ENCODE peak calls at places on chromosome 11, in four cellular contexts. R is psoas muscle, Q is K562, E is PC-3. A is an unnamed sample.
A peak's percentile ranks its signal among the peaks of the same experiment; 100 is the strongest.

GRCh38 chr11:122920579-122920978 is 38.0 kb downstream of the JHY start:
- DNase-seq in R (no peak), Q (no peak), E (no peak), A (no peak)

GRCh38 chr11:95228081-95228859 is 2.7 kb downstream of the SESN3 start:
- DNase-seq in R (no peak), Q (no peak), E (peak; percentile 29), A (no peak)

GRCh38 chr11:59551651-59552521 is 40.5 kb downstream of the OR4D9 start:
- DNase-seq in R (no peak), Q (peak; percentile 47), E (peak; percentile 82), A (no peak)

GRCh38 chr11:2462986-2463765 is 18.4 kb downstream of the KCNQ1 start:
- DNase-seq in R (no peak), Q (no peak), E (peak; percentile 17), A (peak; percentile 98)

GRCh38 chr11:104830080-104830479 is 68.2 kb downstream of the CASP12 start:
- DNase-seq in R (no peak), Q (no peak), E (peak; percentile 85), A (no peak)

GRCh38 chr11:118797510-118797909 is 6.5 kb upstream of the DDX6 start:
- DNase-seq in R (no peak), Q (no peak), E (no peak), A (no peak)

GRCh38 chr11:64726211-64726641 is 3.2 kb upstream of the NRXN2 start:
- DNase-seq in R (no peak), Q (no peak), E (no peak), A (no peak)

GRCh38 chr11:36499325-36499724 is 10.7 kb downstream of the TRAF6 start:
- DNase-seq in R (no peak), Q (no peak), E (no peak), A (no peak)

GRCh38 chr11:118641463-118642019 is 34.1 kb downstream of the PHLDB1 start:
- DNase-seq in R (no peak), Q (no peak), E (peak; percentile 57), A (peak; percentile 97)

GRCh38 chr11:71977743-71978418 is 20.8 kb upstream of the IL18BP start:
- DNase-seq in R (no peak), Q (peak; percentile 37), E (peak; percentile 81), A (peak; percentile 61)

DNA sequence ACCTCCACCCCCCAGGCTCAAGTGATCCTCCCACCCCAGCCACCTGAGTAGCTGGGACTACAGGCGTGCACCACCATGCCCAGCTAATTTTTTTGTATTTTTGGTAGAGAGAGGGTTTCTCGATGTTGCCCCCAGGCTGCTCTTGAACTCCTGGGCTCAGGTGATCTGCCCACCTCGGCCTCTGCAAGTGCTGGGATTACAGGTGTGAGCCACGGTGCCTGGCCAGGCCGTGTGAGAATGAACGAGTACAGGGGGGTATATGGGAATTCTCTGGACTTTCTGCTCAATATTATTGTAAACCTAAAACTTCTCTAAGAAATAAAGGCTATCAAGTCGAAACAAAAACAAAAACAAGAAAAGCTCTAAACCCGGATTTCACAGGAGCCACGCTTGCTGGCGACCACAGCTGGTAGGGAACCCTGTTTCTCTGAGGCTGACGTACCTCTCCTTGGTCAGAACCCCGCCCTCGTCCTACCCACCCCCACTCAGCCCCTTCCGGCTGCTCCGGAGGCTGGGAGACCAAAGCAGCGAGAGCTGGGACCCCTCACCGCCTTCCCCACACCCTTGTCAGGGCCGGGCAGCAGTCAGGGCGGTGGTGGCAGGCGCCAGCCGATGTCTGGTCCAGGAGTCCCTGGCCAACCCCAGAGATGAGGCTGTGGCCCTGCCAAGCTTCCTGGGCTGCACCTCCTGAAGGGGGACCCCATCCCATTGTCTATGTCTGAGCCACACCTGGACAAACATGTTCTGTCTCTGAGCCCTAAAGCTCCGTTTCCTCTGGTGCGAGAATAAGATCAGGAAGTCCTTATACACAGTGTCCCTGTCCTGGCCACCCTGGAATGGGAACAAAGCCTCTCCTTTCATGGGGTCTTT is 52.1 kb downstream of the LINC01488 start:
- DNase-seq in R (no peak), Q (no peak), E (no peak), A (no peak)
- TF ChIP-seq CTCF in R (no peak), Q (no peak), E (no peak), A (no peak)

DNA sequence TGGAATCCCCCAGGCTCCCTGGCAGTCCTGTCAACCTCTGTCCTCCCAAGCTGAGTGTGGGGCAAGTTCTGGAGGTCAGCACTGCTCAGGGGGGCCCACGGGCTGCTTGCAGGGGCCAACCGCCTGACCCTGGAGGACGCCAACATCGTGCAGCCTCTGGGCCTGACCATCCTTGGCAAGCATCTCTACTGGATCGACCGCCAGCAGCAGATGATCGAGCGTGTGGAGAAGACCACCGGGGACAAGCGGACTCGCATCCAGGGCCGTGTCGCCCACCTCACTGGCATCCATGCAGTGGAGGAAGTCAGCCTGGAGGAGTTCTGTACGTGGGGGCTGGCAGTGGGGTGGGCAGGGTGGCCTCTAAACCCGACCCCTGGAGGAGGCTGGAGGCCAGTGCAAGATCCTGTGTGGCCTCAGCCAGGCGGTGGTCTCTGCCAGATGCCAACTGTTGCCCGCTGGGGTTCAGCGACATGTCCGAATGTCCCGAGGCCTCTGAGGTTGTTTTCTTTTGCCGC is 34.6 kb upstream of the PPP6R3 start:
- DNase-seq in R (no peak), Q (no peak), E (no peak), A (no peak)
- H3K36me3 ChIP-seq in R (peaks cover 64% of the 10 kb centered on the region), Q (peaks cover 67% of the 10 kb centered on the region), E (peaks cover 41% of the 10 kb centered on the region), A (peaks cover 44% of the 10 kb centered on the region)

GRCh38 chr11:94132823-94133408 is 4.3 kb downstream of the PANX1 start:
- DNase-seq in R (no peak), Q (no peak), E (no peak), A (no peak)

GRCh38 chr11:94131363-94132115 is 2.9 kb downstream of the PANX1 start:
- DNase-seq in R (no peak), Q (no peak), E (no peak), A (peak; percentile 54)

GRCh38 chr11:94130589-94131362 is 2.1 kb downstream of the PANX1 start:
- DNase-seq in R (no peak), Q (no peak), E (peak; percentile 41), A (no peak)

GRCh38 chr11:94133752-94134151 is 5.1 kb downstream of the PANX1 start:
- DNase-seq in R (no peak), Q (no peak), E (no peak), A (no peak)

GRCh38 chr11:94132152-94132558 is 3.5 kb downstream of the PANX1 start:
- DNase-seq in R (peak; percentile 47), Q (no peak), E (peak; percentile 90), A (no peak)
- H3K27ac ChIP-seq in R (no peak overlapping the region), Q (no peak overlapping the region), E (peak overlapping the region; percentile 8), A (no peak overlapping the region)

DNA sequence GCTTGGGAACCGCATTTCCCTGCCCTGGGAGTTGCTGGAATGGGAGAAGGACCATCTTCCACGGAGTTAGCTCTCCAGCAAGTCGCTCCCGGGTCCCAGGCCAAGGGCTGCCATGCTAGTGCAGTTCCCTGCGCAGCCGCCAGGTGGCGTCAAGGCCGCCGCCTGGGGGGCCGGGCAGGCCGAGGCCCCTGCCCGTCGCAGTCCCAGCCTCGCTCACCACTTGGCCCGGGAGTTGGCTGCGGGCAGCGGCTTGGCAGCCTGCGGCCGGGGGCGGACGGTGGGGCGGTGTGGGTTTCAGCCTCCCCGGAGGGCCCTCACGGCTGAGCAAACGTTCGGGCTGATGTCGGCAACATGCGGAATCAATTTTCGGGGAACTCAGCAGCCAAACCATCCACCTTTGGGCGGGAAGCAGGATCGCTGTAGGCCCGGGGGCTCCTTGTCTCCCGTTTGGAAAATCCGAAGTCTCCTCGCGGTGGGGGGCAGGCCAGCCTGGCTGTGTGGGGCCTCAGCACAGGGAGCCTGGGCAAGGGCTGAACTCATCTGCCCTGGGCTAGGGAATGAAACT is 415.1 kb downstream of the SOX6 start:
- DNase-seq in R (peak; percentile 56), Q (peak; percentile 90), E (no peak), A (peak; percentile 59)
- TF ChIP-seq CTCF in R (peak; percentile 92), Q (peak; percentile 88), E (peak; percentile 54), A (no peak)

DNA sequence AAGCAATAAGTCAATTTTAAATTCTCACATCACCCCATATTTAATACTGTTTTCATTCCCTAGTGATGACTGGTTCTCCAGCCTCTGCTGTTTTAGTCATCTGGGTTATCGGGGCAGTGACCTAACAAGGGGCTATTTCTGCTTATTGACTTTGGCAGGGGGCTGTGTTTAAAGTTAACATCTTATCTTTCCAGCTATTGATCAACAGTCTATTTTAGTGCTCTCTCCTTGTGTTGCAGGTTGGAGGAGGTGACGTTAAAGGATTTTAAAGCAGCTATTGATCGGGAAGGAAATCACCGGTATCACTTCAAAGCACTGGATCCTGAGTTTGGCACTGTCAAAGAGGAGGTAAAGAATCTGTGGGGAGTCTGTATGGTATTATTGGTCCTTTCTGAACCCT is 7.7 kb upstream of the DLAT start:
- DNase-seq in R (no peak), Q (no peak), E (no peak), A (no peak)
- H3K36me3 ChIP-seq in R (peaks cover 36% of the 10 kb centered on the region), Q (peaks cover 18% of the 10 kb centered on the region), E (no peaks in the 10 kb centered on the region), A (peaks cover 13% of the 10 kb centered on the region)

A was measured in thyroid gland.